ENCODE peak calls at places on chromosomes 6 and 20, in seven cellular contexts. P, X, V, K, E, G and B are unnamed samples.

GRCh38 chr6:90547079-90547478 is 39.8 kb downstream of the MAP3K7 start:
- DNase-seq in P (no peak), X (no peak), V (no peak), K (no peak), E (no peak), G (no peak), B (no peak)

GRCh38 chr20:16241911-16242310 is 331.3 kb downstream of the KIF16B start:
- DNase-seq in P (no peak), X (no peak), V (no peak), K (no peak), E (no peak), G (no peak), B (no peak)

GRCh38 chr6:81718126-81718525 is 34.4 kb downstream of the TENT5A start:
- DNase-seq in P (no peak), X (no peak), V (no peak), K (no peak), E (no peak), G (no peak), B (no peak)

GRCh38 chr6:109389650-109390274 is 7.5 kb upstream of the CD164 start:
- DNase-seq in P (no peak), X (no peak), V (no peak), K (no peak), E (no peak), G (no peak), B (no peak)

GRCh38 chr6:133610271-133610840 is 278.6 kb upstream of the TCF21 start:
- DNase-seq in P (no peak), X (peak), V (no peak), K (no peak), E (no peak), G (no peak), B (no peak)

GRCh38 chr20:47487175-47487917 is 14.3 kb upstream of the NCOA3 start:
- DNase-seq in P (no peak), X (no peak), V (no peak), K (no peak), E (no peak), G (no peak), B (no peak)

GRCh38 chr6:42777126-42777822 is 4.6 kb upstream of the BICRAL start:
- DNase-seq in P (no peak), X (no peak), V (no peak), K (no peak), E (no peak), G (no peak), B (no peak)

GRCh38 chr6:33343953-33344611 is 26.5 kb upstream of the ZBTB22 start:
- DNase-seq in P (no peak), X (no peak), V (no peak), K (no peak), E (no peak), G (no peak), B (no peak)

GRCh38 chr6:158460602-158461092 is 99.2 kb upstream of the TMEM181 start:
- DNase-seq in P (no peak), X (no peak), V (no peak), K (no peak), E (no peak), G (no peak), B (no peak)

GRCh38 chr6:79646006-79646405 is 14.9 kb downstream of the SH3BGRL2 start:
- DNase-seq in P (peak), X (no peak), V (no peak), K (no peak), E (no peak), G (no peak), B (no peak)

GRCh38 chr6:127215931-127216330 is 50.7 kb upstream of the RNF146 start:
- DNase-seq in P (no peak), X (no peak), V (no peak), K (no peak), E (no peak), G (no peak), B (no peak)

GRCh38 chr6:50818673-50819072 is at the start of gene TFAP2B:
- DNase-seq in P (no peak), X (no peak), V (no peak), K (no peak), E (no peak), G (no peak), B (no peak)

GRCh38 chr6:45946352-45946751 is 69.3 kb downstream of the CLIC5 start:
- DNase-seq in P (no peak), X (no peak), V (peak), K (peak), E (peak), G (no peak), B (peak)

GRCh38 chr6:85464722-85465150 is 14.9 kb downstream of the NT5E start:
- DNase-seq in P (no peak), X (peak), V (no peak), K (no peak), E (no peak), G (no peak), B (no peak)

GRCh38 chr6:34519971-34520644 is 36.0 kb downstream of the SPDEF start:
- DNase-seq in P (no peak), X (no peak), V (no peak), K (no peak), E (no peak), G (no peak), B (no peak)

GRCh38 chr6:56668158-56668557 is 25.5 kb upstream of the DST start:
- DNase-seq in P (no peak), X (no peak), V (no peak), K (no peak), E (no peak), G (no peak), B (no peak)

GRCh38 chr20:31774408-31774807 is 35.3 kb downstream of the TPX2 start:
- DNase-seq in P (no peak), X (no peak), V (no peak), K (no peak), E (no peak), G (no peak), B (no peak)

GRCh38 chr6:139161817-139162284 is 27.0 kb downstream of the HECA start:
- DNase-seq in P (no peak), X (no peak), V (no peak), K (no peak), E (no peak), G (no peak), B (no peak)

GRCh38 chr6:10954590-10955010 is 67.7 kb downstream of the SYCP2L start:
- DNase-seq in P (peak), X (peak), V (peak), K (peak), E (peak), G (peak), B (peak)

GRCh38 chr20:62051901-62052255 is 13.8 kb downstream of the TAF4 start:
- DNase-seq in P (no peak), X (no peak), V (no peak), K (no peak), E (no peak), G (no peak), B (no peak)

GRCh38 chr6:89079611-89080213 is 839 bp upstream of the PNRC1 start:
- DNase-seq in P (no peak), X (no peak), V (peak), K (peak), E (peak), G (peak), B (peak)

GRCh38 chr6:8113260-8113659 is 10.9 kb upstream of the EEF1E1 start:
- DNase-seq in P (no peak), X (no peak), V (no peak), K (no peak), E (no peak), G (no peak), B (no peak)

GRCh38 chr6:100267721-100268123 is 197.0 kb downstream of the SIM1 start:
- DNase-seq in P (no peak), X (no peak), V (no peak), K (no peak), E (no peak), G (no peak), B (no peak)

GRCh38 chr20:7207186-7207585 is 439.7 kb downstream of the BMP2 start:
- DNase-seq in P (no peak), X (no peak), V (no peak), K (no peak), E (no peak), G (no peak), B (no peak)

GRCh38 chr20:13898012-13898612 is 92.3 kb downstream of the SEL1L2 start:
- DNase-seq in P (no peak), X (no peak), V (no peak), K (no peak), E (no peak), G (no peak), B (no peak)

GRCh38 chr6:110043366-110043994 is 65.4 kb downstream of the GPR6 start:
- DNase-seq in P (no peak), X (no peak), V (no peak), K (no peak), E (no peak), G (no peak), B (no peak)

GRCh38 chr20:38883981-38884733 is 42.1 kb upstream of the FAM83D start:
- DNase-seq in P (no peak), X (no peak), V (no peak), K (no peak), E (no peak), G (no peak), B (no peak)

GRCh38 chr20:42749548-42749947 is 440.2 kb downstream of the PTPRT start:
- DNase-seq in P (no peak), X (no peak), V (no peak), K (no peak), E (no peak), G (no peak), B (no peak)

GRCh38 chr6:16276991-16277981 is 38.9 kb downstream of the GMPR start:
- DNase-seq in P (peak), X (peak), V (peak), K (peak), E (no peak), G (peak), B (peak)

GRCh38 chr6:22569281-22570184 is at the start of gene HDGFL1:
- DNase-seq in P (no peak), X (no peak), V (no peak), K (no peak), E (no peak), G (no peak), B (no peak)

GRCh38 chr6:99745651-99746050 is 139.0 kb downstream of the PRDM13 start:
- DNase-seq in P (no peak), X (no peak), V (no peak), K (no peak), E (no peak), G (no peak), B (no peak)

GRCh38 chr6:114170958-114171387 is 171.8 kb downstream of the HS3ST5 start:
- DNase-seq in P (no peak), X (no peak), V (no peak), K (no peak), E (no peak), G (no peak), B (no peak)

GRCh38 chr20:60080401-60080800 is 122.2 kb downstream of the CDH26 start:
- DNase-seq in P (no peak), X (no peak), V (no peak), K (no peak), E (no peak), G (no peak), B (no peak)

GRCh38 chr6:9621276-9621675 is 793.6 kb downstream of the TFAP2A start:
- DNase-seq in P (no peak), X (no peak), V (no peak), K (no peak), E (no peak), G (no peak), B (no peak)

GRCh38 chr20:420721-421574 is 12.8 kb downstream of the RBCK1 start:
- DNase-seq in P (peak), X (peak), V (no peak), K (no peak), E (no peak), G (peak), B (no peak)

DNA sequence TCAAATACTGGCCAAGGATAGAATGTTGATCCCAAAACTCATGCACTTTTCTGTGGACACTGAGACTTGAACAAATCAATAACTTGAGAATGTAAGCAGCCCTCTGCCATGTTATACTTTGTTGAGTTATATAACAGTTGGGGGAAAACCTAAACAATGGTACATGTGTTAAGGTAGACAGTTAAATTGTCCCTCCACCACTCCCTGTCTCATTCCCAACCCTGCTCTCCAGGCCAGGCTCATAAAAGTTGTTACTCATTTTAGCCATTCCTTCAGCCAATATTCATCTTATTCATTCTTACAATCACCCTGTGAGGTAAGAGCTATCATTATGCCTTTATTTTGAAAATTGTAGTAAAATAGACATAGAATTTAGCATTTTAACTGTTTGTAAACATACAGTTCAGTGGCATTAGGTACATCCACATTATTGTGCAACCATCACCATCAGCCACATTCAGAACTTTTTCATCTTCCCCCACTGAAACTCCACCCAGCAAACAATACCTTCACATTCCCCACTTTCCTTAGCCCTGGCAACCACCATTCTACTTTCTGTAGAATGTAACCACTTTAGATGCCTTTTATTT is 38.2 kb upstream of the IER3 start:
- DNase-seq in P (no peak), X (peak), V (no peak), K (no peak), E (no peak), G (no peak), B (no peak)
- H3K27ac ChIP-seq in P (no peak), X (peak), V (peak), K (peak), E (peak), G (peak), B (peak)

GRCh38 chr6:44528716-44529115 is 141.2 kb downstream of the CDC5L start:
- DNase-seq in P (no peak), X (no peak), V (no peak), K (no peak), E (no peak), G (no peak), B (no peak)
- TF ChIP-seq POLR2A in P (no peak), X (no peak), V (no peak), K (no peak), E (no peak), G (no peak), B (no peak)

DNA sequence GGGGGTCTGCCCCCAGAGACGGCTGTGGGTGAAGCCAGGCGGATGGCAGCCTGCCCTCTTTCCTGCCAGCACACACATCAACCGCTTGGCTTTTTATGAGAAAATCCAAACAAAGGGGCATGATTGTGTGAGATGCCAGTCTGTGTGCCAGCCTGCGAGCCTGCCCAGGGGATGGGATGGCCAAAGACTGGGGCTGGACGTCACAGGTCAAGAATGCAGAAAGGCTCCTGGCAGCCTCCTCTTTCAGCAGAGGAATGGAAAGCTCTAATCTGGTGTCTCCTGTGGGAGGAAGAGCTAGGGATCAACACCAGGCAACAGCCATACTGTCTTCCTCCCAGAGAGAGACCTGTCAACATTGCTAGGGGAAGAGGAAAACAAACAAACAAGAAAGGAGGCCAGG is 15.8 kb downstream of the TUBB2B start:
- DNase-seq in P (no peak), X (no peak), V (no peak), K (no peak), E (peak), G (no peak), B (no peak)
- H3K27ac ChIP-seq in P (no peak), X (no peak), V (no peak), K (no peak), E (peak), G (no peak), B (no peak)

GRCh38 chr20:49285813-49286494 is 8.1 kb upstream of the ZNFX1 start:
- DNase-seq in P (no peak), X (no peak), V (no peak), K (no peak), E (no peak), G (no peak), B (no peak)
- TF ChIP-seq POLR2A in P (peak), X (no peak), V (no peak), K (no peak), E (no peak), G (no peak), B (no peak)

GRCh38 chr20:63698739-63699465 is 2.5 kb downstream of the TNFRSF6B start:
- DNase-seq in P (no peak), X (peak), V (peak), K (peak), E (peak), G (no peak), B (no peak)
- H3K27ac ChIP-seq in P (no peak), X (peak), V (peak), K (no peak), E (no peak), G (peak), B (peak)

DNA sequence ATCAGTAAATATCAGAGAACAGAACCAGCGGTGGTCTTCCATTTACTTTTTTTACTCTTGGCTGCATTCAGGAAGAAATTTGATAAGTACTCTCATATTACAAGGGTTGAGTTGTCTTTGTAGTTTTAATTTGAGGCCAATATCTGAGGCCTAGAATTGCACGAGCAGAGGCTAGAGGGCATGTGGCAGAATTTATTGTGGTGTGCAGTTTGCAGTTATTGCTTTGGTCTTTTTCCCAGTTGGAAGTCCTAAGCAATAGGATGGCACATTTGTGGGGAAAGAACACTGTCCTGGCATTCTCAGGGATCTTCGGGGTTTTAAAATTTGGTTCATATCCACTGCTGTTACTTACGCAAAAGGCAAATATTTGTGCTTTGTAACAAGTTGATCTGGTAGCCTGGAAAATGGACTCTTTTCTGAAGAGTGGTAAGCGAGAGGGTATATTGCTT is 66.0 kb downstream of the CTNNBL1 start:
- DNase-seq in P (no peak), X (no peak), V (no peak), K (no peak), E (no peak), G (no peak), B (no peak)
- TF ChIP-seq POLR2A in P (no peak), X (no peak), V (no peak), K (no peak), E (no peak), G (no peak), B (no peak)

GRCh38 chr6:163309491-163310026 is 105.0 kb upstream of the QKI start:
- DNase-seq in P (no peak), X (no peak), V (no peak), K (no peak), E (no peak), G (no peak), B (no peak)
- H3K27ac ChIP-seq in P (no peak), X (peak), V (no peak), K (no peak), E (no peak), G (no peak), B (no peak)